ENCODE peak calls at places on chromosomes 2 and 18, in five cellular contexts. One of them, this sample, is unnamed.

GRCh38 chr18:79786781-79787526 is 10.8 kb upstream of the KCNG2 start:
- DNase-seq in lung microvascular endothelial cell: no peak
- DNase-seq in Daoy: no peak
- DNase-seq in activated CD4-positive, alpha-beta T cell treated with anti-CD3 and anti-CD28 coated beads, Interleukin-2, amount 50 U/mL, for 1 hour: no peak
- DNase-seq in choroid plexus epithelial cell: peak; percentile 77
- DNase-seq in this sample: peak; percentile 68

GRCh38 chr2:175234650-175235049 is 53.1 kb upstream of the ATP5MC3 start:
- DNase-seq in lung microvascular endothelial cell: no peak
- DNase-seq in Daoy: no peak
- DNase-seq in activated CD4-positive, alpha-beta T cell treated with anti-CD3 and anti-CD28 coated beads, Interleukin-2, amount 50 U/mL, for 1 hour: no peak
- DNase-seq in choroid plexus epithelial cell: no peak
- DNase-seq in this sample: no peak

GRCh38 chr2:235658371-235659174 is 164.7 kb downstream of the AGAP1 start:
- DNase-seq in lung microvascular endothelial cell: no peak
- DNase-seq in Daoy: no peak
- DNase-seq in activated CD4-positive, alpha-beta T cell treated with anti-CD3 and anti-CD28 coated beads, Interleukin-2, amount 50 U/mL, for 1 hour: no peak
- DNase-seq in choroid plexus epithelial cell: no peak
- DNase-seq in this sample: no peak

GRCh38 chr2:227804970-227805369 is 8.7 kb upstream of the CCL20 start:
- DNase-seq in lung microvascular endothelial cell: peak; percentile 4
- DNase-seq in Daoy: peak; percentile 65
- DNase-seq in activated CD4-positive, alpha-beta T cell treated with anti-CD3 and anti-CD28 coated beads, Interleukin-2, amount 50 U/mL, for 1 hour: no peak
- DNase-seq in choroid plexus epithelial cell: peak; percentile 31
- DNase-seq in this sample: peak; percentile 43

GRCh38 chr2:64943387-64944150 is 45.6 kb upstream of the SLC1A4 start:
- DNase-seq in lung microvascular endothelial cell: no peak
- DNase-seq in Daoy: peak; percentile 47
- DNase-seq in activated CD4-positive, alpha-beta T cell treated with anti-CD3 and anti-CD28 coated beads, Interleukin-2, amount 50 U/mL, for 1 hour: no peak
- DNase-seq in choroid plexus epithelial cell: no peak
- DNase-seq in this sample: peak; percentile 62

GRCh38 chr18:13501896-13502295 is 224.5 kb downstream of the FAM210A start:
- DNase-seq in lung microvascular endothelial cell: no peak
- DNase-seq in Daoy: no peak
- DNase-seq in activated CD4-positive, alpha-beta T cell treated with anti-CD3 and anti-CD28 coated beads, Interleukin-2, amount 50 U/mL, for 1 hour: no peak
- DNase-seq in choroid plexus epithelial cell: no peak
- DNase-seq in this sample: no peak

GRCh38 chr2:147844691-147845607 is at the start of gene ACVR2A:
- DNase-seq in lung microvascular endothelial cell: peak; percentile 43
- DNase-seq in Daoy: peak; percentile 35
- DNase-seq in activated CD4-positive, alpha-beta T cell treated with anti-CD3 and anti-CD28 coated beads, Interleukin-2, amount 50 U/mL, for 1 hour: peak; percentile 25
- DNase-seq in choroid plexus epithelial cell: peak; percentile 39
- DNase-seq in this sample: peak; percentile 39

GRCh38 chr2:159317392-159318088 is 31.0 kb upstream of the WDSUB1 start:
- DNase-seq in lung microvascular endothelial cell: no peak
- DNase-seq in Daoy: peak; percentile 16
- DNase-seq in activated CD4-positive, alpha-beta T cell treated with anti-CD3 and anti-CD28 coated beads, Interleukin-2, amount 50 U/mL, for 1 hour: no peak
- DNase-seq in choroid plexus epithelial cell: no peak
- DNase-seq in this sample: no peak

GRCh38 chr18:46474487-46475366 is 182.3 kb downstream of the LOXHD1 start:
- DNase-seq in lung microvascular endothelial cell: no peak
- DNase-seq in Daoy: no peak
- DNase-seq in activated CD4-positive, alpha-beta T cell treated with anti-CD3 and anti-CD28 coated beads, Interleukin-2, amount 50 U/mL, for 1 hour: no peak
- DNase-seq in choroid plexus epithelial cell: no peak
- DNase-seq in this sample: no peak

GRCh38 chr2:203802277-203803045 is 65.1 kb upstream of the CTLA4 start:
- DNase-seq in lung microvascular endothelial cell: peak; percentile 29
- DNase-seq in Daoy: peak; percentile 82
- DNase-seq in activated CD4-positive, alpha-beta T cell treated with anti-CD3 and anti-CD28 coated beads, Interleukin-2, amount 50 U/mL, for 1 hour: no peak
- DNase-seq in choroid plexus epithelial cell: peak; percentile 88
- DNase-seq in this sample: peak; percentile 87

GRCh38 chr18:8685141-8685913 is 20.0 kb upstream of the MTCL1 start:
- DNase-seq in lung microvascular endothelial cell: no peak
- DNase-seq in Daoy: peak; percentile 71
- DNase-seq in activated CD4-positive, alpha-beta T cell treated with anti-CD3 and anti-CD28 coated beads, Interleukin-2, amount 50 U/mL, for 1 hour: no peak
- DNase-seq in choroid plexus epithelial cell: peak; percentile 43
- DNase-seq in this sample: peak; percentile 59